ENCODE peak calls at places on chromosomes 3 and 15, in four cellular contexts. Y is progenitor cell of endocrine pancreas, C is tibial artery, R is fibroblast of lung. M is an unnamed sample.

GRCh38 chr3:41224120-41224806 is 25.0 kb downstream of the CTNNB1 start:
- DNase-seq in Y (no peak), C (no peak), R (peak; percentile 87), M (no peak)

GRCh38 chr15:40769310-40770146 is at the start of gene C15orf62:
- DNase-seq in Y (no peak), C (no peak), R (peak; percentile 62), M (peak; percentile 72)

GRCh38 chr3:156711113-156711512 is 36.7 kb downstream of the TIPARP start:
- DNase-seq in Y (no peak), C (no peak), R (no peak), M (no peak)

GRCh38 chr15:90192961-90193786 is 8.0 kb upstream of the SEMA4B start:
- DNase-seq in Y (no peak), C (peak; percentile 33), R (peak; percentile 69), M (no peak)

GRCh38 chr3:126522363-126522788 is 1.6 kb upstream of the CHST13 start:
- DNase-seq in Y (peak; percentile 63), C (peak; percentile 50), R (peak; percentile 50), M (peak; percentile 49)

GRCh38 chr3:42229942-42230688 is 35.9 kb downstream of the CCK start:
- DNase-seq in Y (no peak), C (no peak), R (peak; percentile 71), M (no peak)

GRCh38 chr3:85862893-85863455 is 904.2 kb downstream of the CADM2 start:
- DNase-seq in Y (no peak), C (no peak), R (no peak), M (no peak)

GRCh38 chr3:122944671-122945151 is 82.9 kb downstream of the SEMA5B start:
- DNase-seq in Y (no peak), C (no peak), R (no peak), M (no peak)

GRCh38 chr15:81095690-81096365 is 38.2 kb upstream of the CFAP161 start:
- DNase-seq in Y (no peak), C (no peak), R (no peak), M (no peak)

GRCh38 chr15:60949034-60949977 is 279.8 kb downstream of the RORA start:
- DNase-seq in Y (no peak), C (peak; percentile 52), R (no peak), M (no peak)

GRCh38 chr3:4416961-4417360 is 50.1 kb downstream of the SUMF1 start:
- DNase-seq in Y (no peak), C (peak; percentile 78), R (peak; percentile 88), M (peak; percentile 46)

GRCh38 chr3:64225695-64226499 is 631 bp upstream of the PRICKLE2 start:
- DNase-seq in Y (no peak), C (no peak), R (peak; percentile 36), M (no peak)

GRCh38 chr3:112770026-112770626 is 76.5 kb downstream of the CD200R1L start:
- DNase-seq in Y (no peak), C (peak; percentile 31), R (peak; percentile 65), M (peak; percentile 63)

GRCh38 chr3:47113669-47114365 is 50.1 kb downstream of the SETD2 start:
- DNase-seq in Y (no peak), C (no peak), R (peak; percentile 39), M (no peak)

GRCh38 chr3:162540421-162540820 is 1043.8 kb downstream of the OTOL1 start:
- DNase-seq in Y (no peak), C (no peak), R (peak; percentile 30), M (no peak)

GRCh38 chr15:59689626-59690236 is 611 bp upstream of the BNIP2 start:
- DNase-seq in Y (peak; percentile 25), C (peak; percentile 95), R (peak; percentile 63), M (peak; percentile 81)

GRCh38 chr15:26449296-26449695 is 323.6 kb downstream of the GABRB3 start:
- DNase-seq in Y (no peak), C (no peak), R (no peak), M (no peak)

GRCh38 chr3:38627956-38628355 is 21.5 kb downstream of the SCN5A start:
- DNase-seq in Y (no peak), C (no peak), R (no peak), M (no peak)

GRCh38 chr3:37221407-37221806 is 47.0 kb upstream of the LRRFIP2 start:
- DNase-seq in Y (no peak), C (no peak), R (peak; percentile 51), M (no peak)

GRCh38 chr15:97009036-97009555 is 678.6 kb downstream of the NR2F2 start:
- DNase-seq in Y (no peak), C (no peak), R (peak; percentile 9), M (no peak)

GRCh38 chr3:113018461-113019181 is 27.8 kb downstream of the GTPBP8 start:
- DNase-seq in Y (no peak), C (no peak), R (peak; percentile 27), M (no peak)

GRCh38 chr3:182722938-182723337 is 70.4 kb upstream of the ATP11B start:
- DNase-seq in Y (no peak), C (no peak), R (no peak), M (no peak)

GRCh38 chr15:58096529-58097084 is 31.1 kb upstream of the ALDH1A2 start:
- DNase-seq in Y (no peak), C (no peak), R (no peak), M (no peak)

GRCh38 chr3:143951351-143951971 is 20.2 kb upstream of the DIPK2A start:
- DNase-seq in Y (no peak), C (no peak), R (peak; percentile 67), M (no peak)

GRCh38 chr3:128416578-128417150 is 50.0 kb downstream of the DNAJB8 start:
- DNase-seq in Y (no peak), C (no peak), R (peak; percentile 45), M (peak; percentile 91)

GRCh38 chr15:51702710-51703109 is 21.4 kb downstream of the SCG3 start:
- DNase-seq in Y (no peak), C (no peak), R (no peak), M (no peak)

GRCh38 chr3:181693280-181693679 is 18.4 kb upstream of the SOX2 start:
- DNase-seq in Y (no peak), C (no peak), R (no peak), M (no peak)

GRCh38 chr3:24365168-24365567 is 129.5 kb downstream of the THRB start:
- DNase-seq in Y (no peak), C (peak; percentile 78), R (peak; percentile 89), M (no peak)

GRCh38 chr3:154188846-154189245 is 67.7 kb downstream of the ARHGEF26 start:
- DNase-seq in Y (no peak), C (no peak), R (no peak), M (no peak)

GRCh38 chr3:42262525-42262924 is 3.5 kb downstream of the CCK start:
- DNase-seq in Y (no peak), C (no peak), R (peak; percentile 31), M (no peak)

GRCh38 chr3:133763797-133764734 is 17.9 kb downstream of the TF start:
- DNase-seq in Y (no peak), C (peak; percentile 54), R (peak; percentile 23), M (no peak)

GRCh38 chr15:29337156-29337959 is 67.7 kb upstream of the NSMCE3 start:
- DNase-seq in Y (no peak), C (peak; percentile 34), R (peak; percentile 49), M (no peak)

GRCh38 chr15:45132844-45133560 is 3.2 kb downstream of the DUOX1 start:
- DNase-seq in Y (no peak), C (no peak), R (no peak), M (no peak)

GRCh38 chr3:178707632-178708031 is 171.4 kb downstream of the KCNMB2 start:
- DNase-seq in Y (no peak), C (no peak), R (peak; percentile 22), M (no peak)

GRCh38 chr3:168241156-168241555 is 145.4 kb upstream of the GOLIM4 start:
- DNase-seq in Y (no peak), C (no peak), R (no peak), M (no peak)

GRCh38 chr15:75177360-75178071 is 24.2 kb upstream of the C15orf39 start:
- DNase-seq in Y (no peak), C (peak; percentile 19), R (peak; percentile 58), M (no peak)

GRCh38 chr3:186806173-186807055 is at the start of gene RFC4:
- DNase-seq in Y (peak; percentile 62), C (peak; percentile 78), R (peak; percentile 72), M (peak; percentile 72)

GRCh38 chr3:16090711-16091110 is 83.8 kb upstream of the GALNT15 start:
- DNase-seq in Y (no peak), C (no peak), R (peak; percentile 57), M (no peak)

DNA sequence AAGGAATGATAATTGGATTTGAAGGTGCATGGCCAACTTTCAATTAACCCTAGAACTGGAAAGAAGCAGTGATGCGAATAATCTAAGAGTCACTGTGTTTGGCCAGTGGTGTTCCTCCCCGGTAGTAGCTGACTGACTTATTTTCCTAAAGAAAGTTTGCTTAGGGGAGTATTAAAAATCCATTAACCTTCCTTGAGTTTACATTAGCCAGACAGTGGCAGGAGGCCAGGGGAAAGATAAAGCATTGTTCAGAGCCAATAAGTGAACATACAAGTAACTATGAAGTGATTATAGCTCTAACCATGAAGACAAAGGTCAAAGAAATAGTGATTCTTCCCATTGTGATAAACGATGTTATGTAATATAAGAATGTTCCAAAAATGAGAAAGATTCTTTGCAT is 8.9 kb upstream of the TMEM202 start:
- DNase-seq in Y (no peak), C (no peak), R (no peak), M (no peak)
- TF ChIP-seq CTCF in Y (no peak), C (no peak), R (no peak), M (no peak)

DNA sequence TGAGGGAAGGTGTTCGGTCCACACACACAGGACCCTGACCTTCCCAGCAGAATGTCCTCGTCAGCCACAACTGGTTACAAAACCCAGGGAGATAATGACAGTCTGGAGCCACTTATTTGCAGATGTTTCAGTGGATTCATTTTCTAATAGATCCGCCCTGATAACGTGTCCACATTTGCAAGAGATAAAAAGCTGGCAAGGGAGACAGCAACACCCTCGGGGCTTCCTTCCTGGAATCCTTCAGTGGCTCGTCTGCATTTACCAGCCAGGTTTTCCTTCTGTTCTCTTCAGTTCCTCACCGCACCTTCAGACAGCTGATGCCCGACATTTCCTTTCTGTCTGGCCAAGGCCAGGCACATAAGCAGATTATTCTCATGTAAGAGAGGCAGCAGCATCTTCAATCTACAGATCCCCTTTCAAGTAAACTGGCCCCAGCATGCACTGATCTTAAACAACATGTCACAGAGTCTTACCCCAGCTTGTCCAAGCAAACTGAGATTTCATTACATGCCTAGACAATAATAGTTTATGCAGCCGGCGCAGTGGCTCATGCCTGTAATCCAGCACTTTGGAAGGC is 56.2 kb upstream of the SPATA12 start:
- DNase-seq in Y (no peak), C (no peak), R (no peak), M (no peak)
- TF ChIP-seq CTCF in Y (no peak), C (no peak), R (no peak), M (no peak)

GRCh38 chr3:190718097-190718496 is 144.4 kb downstream of the GMNC start:
- DNase-seq in Y (no peak), C (no peak), R (peak; percentile 28), M (no peak)
- TF ChIP-seq CTCF in Y (no peak), C (no peak), R (peak; percentile 6), M (no peak)

GRCh38 chr3:12334786-12335185 is 45.9 kb downstream of the PPARG start:
- DNase-seq in Y (no peak), C (no peak), R (no peak), M (no peak)

GRCh38 chr3:12328132-12328915 is 39.5 kb downstream of the PPARG start:
- DNase-seq in Y (no peak), C (no peak), R (no peak), M (peak; percentile 57)

GRCh38 chr3:12325594-12326295 is 36.9 kb downstream of the PPARG start:
- DNase-seq in Y (no peak), C (no peak), R (peak; percentile 63), M (no peak)

GRCh38 chr3:12323237-12323636 is 34.4 kb downstream of the PPARG start:
- DNase-seq in Y (no peak), C (no peak), R (no peak), M (no peak)

GRCh38 chr3:12329063-12329462 is 40.2 kb downstream of the PPARG start:
- DNase-seq in Y (no peak), C (no peak), R (no peak), M (no peak)
- TF ChIP-seq CTCF in Y (peak; percentile 8), C (no peak), R (no peak), M (no peak)